ENCODE peak calls at places on chromosomes 11 and 22, in five cellular contexts. S is WTC11, O is left cardiac atrium, A is Calu3, U is DMS153. Q is an unnamed sample.

GRCh38 chr11:134731562-134731961 is 319.5 kb upstream of the B3GAT1 start:
- DNase-seq in S (peak; percentile 50), O (no peak), A (no peak), U (no peak), Q (no peak)

GRCh38 chr11:87778341-87778740 is 396.9 kb downstream of the RAB38 start:
- DNase-seq in S (no peak), O (no peak), A (no peak), U (no peak), Q (no peak)

GRCh38 chr11:133794205-133794604 is 51.1 kb downstream of the SPATA19 start:
- DNase-seq in S (no peak), O (no peak), A (no peak), U (no peak), Q (no peak)

GRCh38 chr11:114892381-114893197 is 214.3 kb downstream of the NXPE2 start:
- DNase-seq in S (peak; percentile 61), O (no peak), A (no peak), U (no peak), Q (peak; percentile 5)

GRCh38 chr11:107731911-107732310 is 20.1 kb upstream of the SLN start:
- DNase-seq in S (no peak), O (no peak), A (no peak), U (no peak), Q (no peak)

GRCh38 chr11:88363566-88364169 is 26.1 kb upstream of the CTSC start:
- DNase-seq in S (no peak), O (no peak), A (no peak), U (no peak), Q (no peak)

GRCh38 chr11:2147391-2147790 is 8.2 kb upstream of the IGF2 start:
- DNase-seq in S (no peak), O (no peak), A (no peak), U (no peak), Q (no peak)

GRCh38 chr22:40634119-40634903 is 2.2 kb downstream of the MRTFA start:
- DNase-seq in S (no peak), O (no peak), A (no peak), U (no peak), Q (no peak)

GRCh38 chr11:61124574-61125309 is 22.5 kb downstream of the CD5 start:
- DNase-seq in S (no peak), O (no peak), A (no peak), U (no peak), Q (no peak)

GRCh38 chr22:21761086-21761485 is 25.5 kb upstream of the YPEL1 start:
- DNase-seq in S (no peak), O (no peak), A (no peak), U (no peak), Q (no peak)

GRCh38 chr11:114399903-114400221 is 449 bp downstream of the C11orf71 start:
- DNase-seq in S (peak; percentile 77), O (no peak), A (peak; percentile 47), U (peak; percentile 61), Q (peak; percentile 6)

GRCh38 chr22:43540570-43540969 is 128.8 kb downstream of the MPPED1 start:
- DNase-seq in S (no peak), O (no peak), A (no peak), U (no peak), Q (no peak)

GRCh38 chr11:115869780-115870431 is 365.7 kb upstream of the CADM1 start:
- DNase-seq in S (peak; percentile 67), O (no peak), A (no peak), U (peak; percentile 49), Q (peak; percentile 7)

GRCh38 chr11:73157141-73158010 is 15.3 kb upstream of the FCHSD2 start:
- DNase-seq in S (no peak), O (peak; percentile 64), A (no peak), U (no peak), Q (no peak)

GRCh38 chr11:27158763-27159679 is 118.4 kb downstream of the BBOX1 start:
- DNase-seq in S (peak; percentile 47), O (peak; percentile 23), A (peak; percentile 53), U (peak; percentile 48), Q (peak; percentile 80)

GRCh38 chr11:33970984-33971466 is 79.1 kb upstream of the LMO2 start:
- DNase-seq in S (peak; percentile 41), O (peak; percentile 41), A (peak; percentile 40), U (peak; percentile 33), Q (peak; percentile 55)

GRCh38 chr11:115182282-115182952 is 321.8 kb downstream of the CADM1 start:
- DNase-seq in S (no peak), O (no peak), A (no peak), U (no peak), Q (no peak)